ENCODE peak calls at places on chromosomes 4 and X, in nine cellular contexts. O, S, W, B, U, T, N, L and R are unnamed samples.

GRCh38 chr4:71553605-71554004 is 214.8 kb downstream of the SLC4A4 start:
- DNase-seq in W (no peak), L (no peak), S (peak), B (no peak), T (no peak), O (no peak), N (no peak), U (no peak), R (no peak)

GRCh38 chr4:146261046-146261445 is 46.7 kb downstream of the REELD1 start:
- DNase-seq in L (no peak), B (no peak), U (no peak), T (no peak), N (no peak), W (no peak), S (no peak), O (no peak), R (no peak)

GRCh38 chr4:102022343-102022742 is 231.8 kb downstream of the BANK1 start:
- DNase-seq in U (no peak), L (no peak), B (no peak), N (no peak), O (no peak), W (no peak), T (no peak), S (no peak), R (no peak)

GRCh38 chr4:121073672-121074386 is 1.5 kb upstream of the NDNF start:
- DNase-seq in W (no peak), L (no peak), U (no peak), B (no peak), T (no peak), O (peak), N (no peak), S (no peak), R (no peak)

GRCh38 chr4:146446555-146446954 is 75.2 kb downstream of the SLC10A7 start:
- DNase-seq in U (no peak), L (no peak), N (no peak), B (no peak), O (no peak), W (no peak), T (no peak), S (no peak), R (no peak)

GRCh38 chr4:5710962-5711478 is at the start of gene EVC:
- DNase-seq in U (peak), B (peak), O (peak), L (no peak), N (peak), W (no peak), S (peak), T (peak), R (no peak)

GRCh38 chrX:108216405-108216804 is 124.8 kb downstream of the ATG4A start:
- DNase-seq in L (no peak), T (no peak), N (no peak), S (no peak), B (no peak), U (no peak), O (no peak), W (no peak), R (no peak)

GRCh38 chrX:154378059-154378798 is 866 bp upstream of the EMD start:
- DNase-seq in T (peak), S (peak), B (peak), O (no peak), L (no peak), W (no peak), U (no peak), N (peak), R (no peak)

GRCh38 chrX:6024204-6024603 is 204.5 kb downstream of the NLGN4X start:
- DNase-seq in S (no peak), N (no peak), O (no peak), T (no peak), B (no peak), W (no peak), L (no peak), U (no peak), R (no peak)

GRCh38 chr4:182449186-182449880 is 206.1 kb downstream of the TENM3 start:
- DNase-seq in W (no peak), L (no peak), T (no peak), B (no peak), U (no peak), S (peak), O (peak), N (no peak), R (no peak)

GRCh38 chr4:84319124-84319523 is 180.0 kb downstream of the NKX6-1 start:
- DNase-seq in N (no peak), U (no peak), L (peak), S (no peak), B (no peak), O (no peak), T (peak), W (no peak), R (no peak)

GRCh38 chr4:82890913-82891727 is at the start of gene SEC31A:
- DNase-seq in L (peak), W (peak), U (peak), O (peak), B (peak), N (peak), T (peak), S (peak), R (peak)

GRCh38 chrX:103562801-103563200 is 22.5 kb upstream of the TCEAL4 start:
- DNase-seq in O (no peak), U (no peak), S (peak), B (no peak), L (no peak), T (no peak), N (no peak), W (no peak), R (no peak)

GRCh38 chr4:3302164-3302785 is 9.5 kb downstream of the RGS12 start:
- DNase-seq in B (peak), N (peak), O (no peak), U (no peak), T (peak), L (no peak), S (no peak), W (peak), R (peak)

GRCh38 chrX:69374569-69374968 is 129.6 kb upstream of the NALF2 start:
- DNase-seq in W (no peak), N (no peak), B (no peak), O (no peak), U (peak), S (no peak), L (no peak), T (no peak), R (no peak)

GRCh38 chr4:140851032-140851636 is 94.9 kb upstream of the TBC1D9 start:
- DNase-seq in B (no peak), W (peak), N (peak), O (peak), S (peak), L (no peak), T (peak), U (no peak), R (no peak)

GRCh38 chr4:101370663-101371210 is 23.4 kb upstream of the PPP3CA start:
- DNase-seq in N (no peak), B (no peak), W (no peak), S (no peak), T (no peak), U (no peak), O (peak), L (no peak), R (no peak)

GRCh38 chr4:189124149-189124758 is 816.4 kb upstream of the FRG1 start:
- DNase-seq in T (no peak), S (peak), B (no peak), N (peak), L (peak), W (no peak), U (no peak), O (peak), R (no peak)

GRCh38 chrX:74363914-74364313 is 57.4 kb upstream of the SLC16A2 start:
- DNase-seq in S (no peak), B (no peak), O (no peak), U (no peak), T (no peak), L (no peak), W (no peak), N (no peak), R (no peak)

GRCh38 chr4:139734201-139734874 is 68.7 kb downstream of the MGST2 start:
- DNase-seq in W (no peak), T (peak), U (no peak), B (no peak), N (no peak), O (no peak), S (peak), L (no peak), R (no peak)

GRCh38 chr4:89681219-89681618 is 155.7 kb downstream of the SNCA start:
- DNase-seq in N (no peak), T (no peak), S (no peak), W (no peak), O (peak), U (no peak), L (no peak), B (peak), R (no peak)

GRCh38 chr4:176799653-176800052 is 6.9 kb upstream of the VEGFC start:
- DNase-seq in N (no peak), L (peak), W (no peak), S (no peak), T (no peak), O (no peak), B (no peak), U (no peak), R (no peak)

GRCh38 chrX:74242484-74243138 is 61.4 kb upstream of the ZCCHC13 start:
- DNase-seq in T (no peak), B (no peak), W (no peak), S (peak), U (no peak), N (no peak), O (no peak), L (no peak), R (no peak)